ENCODE peak calls at places on chromosomes 11 and 22, in six cellular contexts. A is PC-3, K is tibial nerve, V is AG04450, L is neural progenitor cell, P is prostate gland. B is an unnamed sample.

GRCh38 chr11:118304227-118304808 is at the start of gene CD3E:
- DNase-seq in A (no peak), K (no peak), V (no peak), L (no peak), P (no peak), B (no peak)

GRCh38 chr11:46846510-46846830 is 390 bp upstream of the CKAP5 start:
- DNase-seq in A (no peak), K (no peak), V (no peak), L (no peak), P (no peak), B (no peak)

GRCh38 chr11:113279591-113279990 is 34.8 kb upstream of the TTC12 start:
- DNase-seq in A (no peak), K (no peak), V (no peak), L (no peak), P (no peak), B (no peak)

GRCh38 chr11:132992838-132993680 is 539.2 kb downstream of the OPCML start:
- DNase-seq in A (no peak), K (no peak), V (no peak), L (peak), P (no peak), B (no peak)

GRCh38 chr11:10302744-10303557 is 1.9 kb upstream of the ADM start:
- DNase-seq in A (peak), K (peak), V (no peak), L (peak), P (peak), B (peak)

GRCh38 chr11:79333381-79333780 is 107.4 kb downstream of the TENM4 start:
- DNase-seq in A (no peak), K (no peak), V (no peak), L (no peak), P (no peak), B (no peak)

GRCh38 chr11:116658876-116659535 is 113.8 kb downstream of the BUD13 start:
- DNase-seq in A (no peak), K (no peak), V (no peak), L (no peak), P (no peak), B (no peak)

GRCh38 chr22:39724390-39724789 is 153.8 kb downstream of the CACNA1I start:
- DNase-seq in A (no peak), K (no peak), V (no peak), L (no peak), P (no peak), B (no peak)

GRCh38 chr22:35491908-35492380 is 48.7 kb upstream of the RASD2 start:
- DNase-seq in A (no peak), K (no peak), V (no peak), L (no peak), P (no peak), B (no peak)

GRCh38 chr22:19060356-19061009 is 61.7 kb downstream of the DGCR2 start:
- DNase-seq in A (peak), K (no peak), V (peak), L (no peak), P (peak), B (no peak)

GRCh38 chr22:30185129-30185528 is 61.4 kb downstream of the LIF start:
- DNase-seq in A (peak), K (no peak), V (no peak), L (no peak), P (no peak), B (no peak)

GRCh38 chr11:65274734-65275682 is 13.2 kb downstream of the POLA2 start:
- DNase-seq in A (peak), K (peak), V (peak), L (peak), P (peak), B (peak)

GRCh38 chr11:124114942-124115781 is at the start of gene VWA5A:
- DNase-seq in A (peak), K (peak), V (peak), L (peak), P (peak), B (peak)

GRCh38 chr22:48210812-48211211 is 1448.4 kb downstream of the TBC1D22A start:
- DNase-seq in A (no peak), K (no peak), V (no peak), L (no peak), P (no peak), B (no peak)

GRCh38 chr11:57566035-57566504 is 1.4 kb downstream of the UBE2L6 start:
- DNase-seq in A (peak), K (no peak), V (no peak), L (no peak), P (peak), B (no peak)
- H3K27ac ChIP-seq in A (no peak), K (peak), V (peak), L (no peak), P (peak), B (peak)

GRCh38 chr11:92306966-92307504 is 82.4 kb downstream of the FAT3 start:
- DNase-seq in A (no peak), K (no peak), V (no peak), L (no peak), P (no peak), B (no peak)

GRCh38 chr11:92302766-92303165 is 78.1 kb downstream of the FAT3 start:
- DNase-seq in A (no peak), K (no peak), V (no peak), L (no peak), P (no peak), B (no peak)

GRCh38 chr11:92304271-92304670 is 79.7 kb downstream of the FAT3 start:
- DNase-seq in A (no peak), K (no peak), V (no peak), L (no peak), P (no peak), B (no peak)

GRCh38 chr11:92311616-92312449 is 87.2 kb downstream of the FAT3 start:
- DNase-seq in A (peak), K (no peak), V (no peak), L (peak), P (no peak), B (no peak)

GRCh38 chr11:92308366-92308765 is 83.7 kb downstream of the FAT3 start:
- DNase-seq in A (no peak), K (no peak), V (no peak), L (no peak), P (no peak), B (no peak)
- H3K4me3 ChIP-seq in A (no peak), K (no peak), V (no peak), L (peak), P (no peak), B (no peak)

GRCh38 chr11:102386376-102386775 is 39.4 kb downstream of the BIRC2 start:
- DNase-seq in A (no peak), K (no peak), V (no peak), L (no peak), P (no peak), B (no peak)

GRCh38 chr11:102382384-102382783 is 35.4 kb downstream of the BIRC2 start:
- DNase-seq in A (no peak), K (no peak), V (no peak), L (no peak), P (no peak), B (no peak)

GRCh38 chr11:102383839-102384238 is 36.8 kb downstream of the BIRC2 start:
- DNase-seq in A (no peak), K (no peak), V (no peak), L (no peak), P (no peak), B (no peak)

GRCh38 chr11:102385053-102385976 is 38.3 kb downstream of the BIRC2 start:
- DNase-seq in A (no peak), K (no peak), V (no peak), L (no peak), P (no peak), B (no peak)

DNA sequence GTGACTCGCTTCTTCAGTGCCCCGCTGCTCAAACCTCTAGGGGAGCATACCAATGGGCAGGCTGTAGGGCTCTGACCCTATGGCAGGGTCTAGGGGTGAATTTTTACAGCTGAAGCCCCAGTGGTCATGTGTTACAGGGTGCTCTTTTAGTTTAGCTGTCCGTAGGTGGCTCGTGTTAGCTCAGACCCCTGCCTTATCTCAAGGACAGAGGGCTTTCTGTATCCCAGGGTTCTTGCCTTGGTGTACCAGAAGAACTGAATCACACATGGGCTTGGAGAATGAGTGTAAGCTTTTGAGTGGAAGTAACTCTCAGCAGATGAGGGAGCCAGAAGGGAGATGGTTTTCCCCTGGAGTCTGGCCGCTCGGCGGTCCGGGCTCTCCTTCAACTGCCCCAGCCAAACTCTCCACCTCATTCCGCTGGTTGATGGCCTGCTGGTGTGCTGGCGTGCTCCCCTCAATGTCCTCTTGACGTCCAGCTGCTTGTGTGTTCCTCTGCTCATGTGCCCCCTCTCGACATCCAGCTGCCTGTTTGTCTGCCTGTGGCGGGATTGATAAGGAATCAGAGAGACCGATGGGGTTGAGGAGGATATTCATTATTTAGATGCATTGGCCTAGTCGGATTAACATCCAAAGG is 37.5 kb downstream of the BIRC2 start:
- DNase-seq in A (no peak), K (no peak), V (no peak), L (peak), P (no peak), B (no peak)
- H3K27ac ChIP-seq in A (no peak), K (peak), V (no peak), L (peak), P (no peak), B (no peak)

GRCh38 chr22:40826984-40827741 is 8.0 kb upstream of the SLC25A17 start:
- DNase-seq in A (no peak), K (no peak), V (no peak), L (no peak), P (no peak), B (no peak)
- H3K4me3 ChIP-seq in A (no peak), K (no peak), V (no peak), L (no peak), P (no peak), B (no peak)

GRCh38 chr11:62644220-62644619 is 2.2 kb downstream of the GANAB start:
- DNase-seq in A (no peak), K (no peak), V (no peak), L (no peak), P (no peak), B (no peak)

GRCh38 chr11:62645934-62646824 is at the start of gene GANAB:
- DNase-seq in A (peak), K (peak), V (peak), L (peak), P (peak), B (peak)

GRCh38 chr11:62646825-62647608 is 604 bp upstream of the GANAB start:
- DNase-seq in A (no peak), K (no peak), V (no peak), L (no peak), P (no peak), B (no peak)

GRCh38 chr11:62647609-62648005 is 1.2 kb upstream of the GANAB start:
- DNase-seq in A (no peak), K (no peak), V (no peak), L (no peak), P (no peak), B (no peak)

DNA sequence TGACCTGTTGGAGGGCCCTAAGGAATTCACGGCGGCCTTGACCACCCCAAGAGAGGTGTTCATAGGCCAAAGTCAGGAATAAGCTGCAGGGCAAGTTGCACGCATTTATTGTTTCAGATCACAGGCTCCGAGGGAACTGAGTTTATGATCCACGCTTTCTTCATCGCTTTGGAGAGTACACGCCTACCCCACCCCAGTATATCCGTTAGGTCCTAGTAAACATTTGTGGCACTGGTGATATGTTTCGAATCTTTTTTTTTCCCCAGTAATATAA is 816 bp downstream of the GANAB start:
- DNase-seq in A (no peak), K (no peak), V (no peak), L (no peak), P (no peak), B (no peak)
- H3K27ac ChIP-seq in A (peak), K (peak), V (peak), L (peak), P (peak), B (no peak)

DNA sequence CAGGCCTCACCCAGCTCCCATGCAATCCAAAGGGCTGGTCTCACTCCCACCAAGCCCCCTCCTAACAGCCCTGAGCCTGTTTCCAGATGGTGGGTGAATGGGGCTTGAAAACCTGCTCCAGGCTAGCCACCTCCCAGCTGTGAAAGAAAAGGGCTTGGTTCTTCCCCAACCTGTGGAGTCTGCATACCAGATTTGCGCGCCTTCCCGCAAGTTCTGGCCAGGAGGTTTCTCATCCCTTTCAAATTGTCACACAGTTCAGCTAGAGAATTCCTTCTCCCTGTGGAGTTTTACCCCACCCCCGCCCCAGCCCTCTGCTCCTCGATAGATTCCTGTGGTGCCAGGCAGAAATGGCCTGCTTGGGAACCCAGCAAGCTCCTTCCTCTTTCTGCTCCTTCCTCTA is 734.6 kb upstream of the FAT3 start:
- DNase-seq in A (no peak), K (no peak), V (no peak), L (peak), P (no peak), B (no peak)
- H3K4me3 ChIP-seq in A (no peak), K (no peak), V (no peak), L (no peak), P (no peak), B (no peak)

GRCh38 chr22:26426924-26427323 is 2.1 kb upstream of the ASPHD2 start:
- DNase-seq in A (no peak), K (no peak), V (no peak), L (no peak), P (no peak), B (no peak)
- H3K27ac ChIP-seq in A (no peak), K (no peak), V (no peak), L (no peak), P (no peak), B (no peak)